ENCODE peak calls at places on chromosomes 3 and 15, in nine cellular contexts. One of them, this sample, is unnamed.

GRCh38 chr15:35702946-35703495 is 157.1 kb upstream of the DPH6 start:
- DNase-seq in HCT116: no peak
- DNase-seq in M059J: no peak
- DNase-seq in HTR-8/SVneo: no peak
- DNase-seq in memory B cell: no peak
- DNase-seq in HL-60: no peak
- DNase-seq in EH: no peak
- DNase-seq in 8988T: no peak
- DNase-seq in ACHN: no peak
- DNase-seq in this sample: no peak

GRCh38 chr3:31247063-31247447 is 285.7 kb upstream of the STT3B start:
- DNase-seq in ACHN: no peak
- DNase-seq in HL-60: no peak
- DNase-seq in EH: no peak
- DNase-seq in HCT116: no peak
- DNase-seq in memory B cell: no peak
- DNase-seq in 8988T: no peak
- DNase-seq in HTR-8/SVneo: no peak
- DNase-seq in M059J: no peak
- DNase-seq in this sample: no peak

GRCh38 chr3:194224937-194225422 is 89.0 kb downstream of the HES1 start:
- DNase-seq in HL-60: no peak
- DNase-seq in EH: no peak
- DNase-seq in memory B cell: no peak
- DNase-seq in M059J: no peak
- DNase-seq in 8988T: no peak
- DNase-seq in HCT116: no peak
- DNase-seq in ACHN: no peak
- DNase-seq in HTR-8/SVneo: no peak
- DNase-seq in this sample: no peak

GRCh38 chr3:181919375-181919774 is 207.7 kb downstream of the SOX2 start:
- DNase-seq in ACHN: no peak
- DNase-seq in 8988T: no peak
- DNase-seq in HTR-8/SVneo: no peak
- DNase-seq in HL-60: no peak
- DNase-seq in memory B cell: no peak
- DNase-seq in M059J: peak
- DNase-seq in EH: no peak
- DNase-seq in HCT116: peak
- DNase-seq in this sample: no peak

GRCh38 chr3:165193392-165194268 is 2.6 kb downstream of the SLITRK3 start:
- DNase-seq in memory B cell: no peak
- DNase-seq in 8988T: no peak
- DNase-seq in M059J: no peak
- DNase-seq in HTR-8/SVneo: no peak
- DNase-seq in ACHN: no peak
- DNase-seq in EH: no peak
- DNase-seq in HCT116: no peak
- DNase-seq in HL-60: no peak
- DNase-seq in this sample: no peak

GRCh38 chr3:99875573-99875924 is 57.9 kb downstream of the CMSS1 start:
- DNase-seq in M059J: peak
- DNase-seq in EH: peak
- DNase-seq in HL-60: peak
- DNase-seq in 8988T: no peak
- DNase-seq in memory B cell: no peak
- DNase-seq in ACHN: peak
- DNase-seq in HCT116: no peak
- DNase-seq in HTR-8/SVneo: no peak
- DNase-seq in this sample: peak

GRCh38 chr3:174858353-174858752 is 781 bp upstream of the NAALADL2 start:
- DNase-seq in EH: no peak
- DNase-seq in HL-60: no peak
- DNase-seq in M059J: no peak
- DNase-seq in memory B cell: no peak
- DNase-seq in 8988T: no peak
- DNase-seq in HCT116: no peak
- DNase-seq in HTR-8/SVneo: no peak
- DNase-seq in ACHN: peak
- DNase-seq in this sample: no peak

GRCh38 chr3:157110761-157111238 is 49.1 kb downstream of the CCNL1 start:
- DNase-seq in 8988T: no peak
- DNase-seq in EH: no peak
- DNase-seq in HTR-8/SVneo: no peak
- DNase-seq in M059J: no peak
- DNase-seq in memory B cell: no peak
- DNase-seq in HL-60: no peak
- DNase-seq in ACHN: no peak
- DNase-seq in HCT116: no peak
- DNase-seq in this sample: no peak

GRCh38 chr3:197430502-197430901 is 125.3 kb downstream of the BDH1 start:
- DNase-seq in 8988T: no peak
- DNase-seq in M059J: no peak
- DNase-seq in HL-60: no peak
- DNase-seq in EH: no peak
- DNase-seq in HCT116: no peak
- DNase-seq in HTR-8/SVneo: no peak
- DNase-seq in ACHN: no peak
- DNase-seq in memory B cell: no peak
- DNase-seq in this sample: no peak

GRCh38 chr3:90015688-90016356 is 908.4 kb downstream of the EPHA3 start:
- DNase-seq in M059J: no peak
- DNase-seq in HTR-8/SVneo: peak
- DNase-seq in ACHN: no peak
- DNase-seq in EH: no peak
- DNase-seq in memory B cell: no peak
- DNase-seq in HL-60: no peak
- DNase-seq in 8988T: no peak
- DNase-seq in HCT116: no peak
- DNase-seq in this sample: no peak

GRCh38 chr3:190155752-190156151 is 35.1 kb upstream of the P3H2 start:
- DNase-seq in memory B cell: no peak
- DNase-seq in ACHN: no peak
- DNase-seq in M059J: peak
- DNase-seq in HTR-8/SVneo: no peak
- DNase-seq in EH: peak
- DNase-seq in 8988T: no peak
- DNase-seq in HCT116: peak
- DNase-seq in HL-60: no peak
- DNase-seq in this sample: no peak

GRCh38 chr3:54870423-54870822 is 57.4 kb downstream of the LRTM1 start:
- DNase-seq in HCT116: no peak
- DNase-seq in 8988T: peak
- DNase-seq in HL-60: no peak
- DNase-seq in EH: peak
- DNase-seq in memory B cell: no peak
- DNase-seq in ACHN: peak
- DNase-seq in M059J: peak
- DNase-seq in HTR-8/SVneo: peak
- DNase-seq in this sample: peak

GRCh38 chr15:74776851-74777768 is 4.8 kb upstream of the CSK start:
- DNase-seq in EH: peak
- DNase-seq in HL-60: peak
- DNase-seq in HTR-8/SVneo: no peak
- DNase-seq in memory B cell: peak
- DNase-seq in ACHN: no peak
- DNase-seq in 8988T: no peak
- DNase-seq in HCT116: no peak
- DNase-seq in M059J: no peak
- DNase-seq in this sample: peak

GRCh38 chr3:104411760-104412159 is 954.9 kb upstream of the ALCAM start:
- DNase-seq in ACHN: no peak
- DNase-seq in HTR-8/SVneo: no peak
- DNase-seq in EH: peak
- DNase-seq in HCT116: no peak
- DNase-seq in 8988T: no peak
- DNase-seq in HL-60: no peak
- DNase-seq in memory B cell: no peak
- DNase-seq in M059J: peak
- DNase-seq in this sample: peak

GRCh38 chr3:183768114-183768513 is 57.3 kb downstream of the MAP6D1 start:
- DNase-seq in memory B cell: no peak
- DNase-seq in ACHN: no peak
- DNase-seq in HL-60: no peak
- DNase-seq in EH: no peak
- DNase-seq in HTR-8/SVneo: no peak
- DNase-seq in HCT116: no peak
- DNase-seq in 8988T: no peak
- DNase-seq in M059J: no peak
- DNase-seq in this sample: no peak

GRCh38 chr15:89125038-89125826 is 37.0 kb downstream of the ABHD2 start:
- DNase-seq in HCT116: no peak
- DNase-seq in 8988T: no peak
- DNase-seq in HTR-8/SVneo: no peak
- DNase-seq in M059J: no peak
- DNase-seq in memory B cell: no peak
- DNase-seq in EH: peak
- DNase-seq in ACHN: no peak
- DNase-seq in HL-60: no peak
- DNase-seq in this sample: no peak

GRCh38 chr15:56758770-56759449 is 25.6 kb upstream of the ZNF280D start:
- DNase-seq in memory B cell: no peak
- DNase-seq in HCT116: no peak
- DNase-seq in HL-60: no peak
- DNase-seq in 8988T: no peak
- DNase-seq in EH: peak
- DNase-seq in ACHN: peak
- DNase-seq in HTR-8/SVneo: peak
- DNase-seq in M059J: peak
- DNase-seq in this sample: peak

GRCh38 chr15:68783226-68784054 is 37.3 kb downstream of the ANP32A start:
- DNase-seq in HCT116: peak
- DNase-seq in EH: peak
- DNase-seq in 8988T: peak
- DNase-seq in HTR-8/SVneo: no peak
- DNase-seq in ACHN: peak
- DNase-seq in M059J: peak
- DNase-seq in memory B cell: peak
- DNase-seq in HL-60: peak
- DNase-seq in this sample: no peak

GRCh38 chr15:66655997-66656396 is 46.0 kb upstream of the SMAD6 start:
- DNase-seq in memory B cell: no peak
- DNase-seq in HTR-8/SVneo: no peak
- DNase-seq in EH: no peak
- DNase-seq in ACHN: no peak
- DNase-seq in HL-60: no peak
- DNase-seq in 8988T: no peak
- DNase-seq in HCT116: no peak
- DNase-seq in M059J: no peak
- DNase-seq in this sample: no peak

GRCh38 chr3:119308355-119308754 is 14.2 kb downstream of the ARHGAP31 start:
- DNase-seq in M059J: peak
- DNase-seq in 8988T: no peak
- DNase-seq in HTR-8/SVneo: no peak
- DNase-seq in HL-60: no peak
- DNase-seq in ACHN: no peak
- DNase-seq in memory B cell: no peak
- DNase-seq in HCT116: no peak
- DNase-seq in EH: peak
- DNase-seq in this sample: no peak

GRCh38 chr15:90903733-90904536 is 833 bp downstream of the MAN2A2 start:
- DNase-seq in 8988T: peak
- DNase-seq in memory B cell: no peak
- DNase-seq in HCT116: no peak
- DNase-seq in HL-60: peak
- DNase-seq in M059J: no peak
- DNase-seq in HTR-8/SVneo: no peak
- DNase-seq in ACHN: peak
- DNase-seq in EH: peak
- DNase-seq in this sample: no peak

GRCh38 chr3:189563841-189564563 is 67.2 kb upstream of the TP63 start:
- DNase-seq in M059J: peak
- DNase-seq in EH: peak
- DNase-seq in memory B cell: no peak
- DNase-seq in HTR-8/SVneo: peak
- DNase-seq in HL-60: no peak
- DNase-seq in HCT116: no peak
- DNase-seq in 8988T: no peak
- DNase-seq in ACHN: peak
- DNase-seq in this sample: peak

GRCh38 chr3:127970966-127971592 is 56.0 kb downstream of the KBTBD12 start:
- DNase-seq in M059J: peak
- DNase-seq in HTR-8/SVneo: peak
- DNase-seq in memory B cell: no peak
- DNase-seq in 8988T: no peak
- DNase-seq in HL-60: peak
- DNase-seq in HCT116: peak
- DNase-seq in EH: peak
- DNase-seq in ACHN: peak
- DNase-seq in this sample: peak

GRCh38 chr15:34732430-34732829 is 22.4 kb downstream of the GJD2 start:
- DNase-seq in ACHN: no peak
- DNase-seq in 8988T: no peak
- DNase-seq in EH: no peak
- DNase-seq in M059J: no peak
- DNase-seq in HTR-8/SVneo: no peak
- DNase-seq in memory B cell: no peak
- DNase-seq in HCT116: no peak
- DNase-seq in HL-60: no peak
- DNase-seq in this sample: no peak

GRCh38 chr15:37907136-37907535 is 27.3 kb upstream of the TMCO5A start:
- DNase-seq in M059J: peak
- DNase-seq in HCT116: peak
- DNase-seq in HTR-8/SVneo: no peak
- DNase-seq in memory B cell: no peak
- DNase-seq in EH: peak
- DNase-seq in ACHN: peak
- DNase-seq in HL-60: no peak
- DNase-seq in 8988T: no peak
- DNase-seq in this sample: peak

GRCh38 chr15:79467865-79468586 is 35.9 kb downstream of the MINAR1 start:
- DNase-seq in M059J: no peak
- DNase-seq in HTR-8/SVneo: no peak
- DNase-seq in ACHN: no peak
- DNase-seq in 8988T: no peak
- DNase-seq in HL-60: no peak
- DNase-seq in memory B cell: no peak
- DNase-seq in HCT116: no peak
- DNase-seq in EH: no peak
- DNase-seq in this sample: no peak

GRCh38 chr15:98160236-98160635 is 199.7 kb downstream of the ARRDC4 start:
- DNase-seq in HTR-8/SVneo: no peak
- DNase-seq in HCT116: no peak
- DNase-seq in ACHN: no peak
- DNase-seq in M059J: peak
- DNase-seq in memory B cell: no peak
- DNase-seq in HL-60: no peak
- DNase-seq in 8988T: no peak
- DNase-seq in EH: peak
- DNase-seq in this sample: no peak

GRCh38 chr3:119034256-119035013 is at the start of gene IGSF11:
- DNase-seq in M059J: peak
- DNase-seq in HCT116: no peak
- DNase-seq in memory B cell: peak
- DNase-seq in ACHN: peak
- DNase-seq in 8988T: peak
- DNase-seq in EH: peak
- DNase-seq in HL-60: peak
- DNase-seq in HTR-8/SVneo: peak
- DNase-seq in this sample: peak

GRCh38 chr3:46860381-46861292 is 2.6 kb downstream of the MYL3 start:
- DNase-seq in 8988T: no peak
- DNase-seq in ACHN: peak
- DNase-seq in memory B cell: no peak
- DNase-seq in HL-60: peak
- DNase-seq in HTR-8/SVneo: no peak
- DNase-seq in M059J: peak
- DNase-seq in EH: no peak
- DNase-seq in HCT116: no peak
- DNase-seq in this sample: peak

GRCh38 chr15:97443101-97443500 is 517.4 kb upstream of the ARRDC4 start:
- DNase-seq in M059J: no peak
- DNase-seq in memory B cell: no peak
- DNase-seq in HTR-8/SVneo: no peak
- DNase-seq in 8988T: no peak
- DNase-seq in HL-60: no peak
- DNase-seq in HCT116: no peak
- DNase-seq in ACHN: no peak
- DNase-seq in EH: no peak
- DNase-seq in this sample: no peak

This sample was measured in EL.